ENCODE peak calls at places on chromosomes 16 and 17, in four cellular contexts. One of them, this sample, is unnamed.

GRCh38 chr17:74197801-74198200 is 5.7 kb upstream of the RPL38 start:
- DNase-seq in NCI-H345: no peak
- DNase-seq in NCI-H1092: no peak
- DNase-seq in left ventricle myocardium superior: no peak
- DNase-seq in this sample: no peak

GRCh38 chr17:61579961-61580360 is 11.1 kb downstream of the NACA2 start:
- DNase-seq in NCI-H1092: no peak
- DNase-seq in NCI-H345: no peak
- DNase-seq in left ventricle myocardium superior: no peak
- DNase-seq in this sample: no peak

GRCh38 chr17:76920364-76921139 is 52.3 kb downstream of the MGAT5B start:
- DNase-seq in left ventricle myocardium superior: no peak
- DNase-seq in NCI-H1092: no peak
- DNase-seq in NCI-H345: no peak
- DNase-seq in this sample: peak; percentile 23

GRCh38 chr17:78104540-78104941 is 24.0 kb downstream of the TMC6 start:
- DNase-seq in NCI-H345: no peak
- DNase-seq in NCI-H1092: no peak
- DNase-seq in left ventricle myocardium superior: no peak
- DNase-seq in this sample: no peak

GRCh38 chr17:7940743-7941142 is 8.7 kb downstream of the CNTROB start:
- DNase-seq in NCI-H1092: no peak
- DNase-seq in NCI-H345: no peak
- DNase-seq in left ventricle myocardium superior: no peak
- DNase-seq in this sample: no peak

GRCh38 chr16:11150190-11150589 is 105.8 kb downstream of the SOCS1 start:
- DNase-seq in left ventricle myocardium superior: peak; percentile 3
- DNase-seq in NCI-H345: no peak
- DNase-seq in NCI-H1092: no peak
- DNase-seq in this sample: no peak

GRCh38 chr16:25192096-25192495 is 24.7 kb upstream of the AQP8 start:
- DNase-seq in NCI-H345: no peak
- DNase-seq in NCI-H1092: no peak
- DNase-seq in left ventricle myocardium superior: no peak
- DNase-seq in this sample: no peak

GRCh38 chr16:19578378-19578851 is 22.9 kb downstream of the VPS35L start:
- DNase-seq in NCI-H1092: no peak
- DNase-seq in left ventricle myocardium superior: no peak
- DNase-seq in NCI-H345: no peak
- DNase-seq in this sample: no peak

GRCh38 chr17:45287526-45288264 is 25.8 kb upstream of the SPATA32 start:
- DNase-seq in left ventricle myocardium superior: peak; percentile 51
- DNase-seq in NCI-H345: peak; percentile 66
- DNase-seq in NCI-H1092: peak; percentile 78
- DNase-seq in this sample: peak; percentile 16

GRCh38 chr16:13956635-13957196 is 36.8 kb downstream of the ERCC4 start:
- DNase-seq in left ventricle myocardium superior: no peak
- DNase-seq in NCI-H345: no peak
- DNase-seq in NCI-H1092: no peak
- DNase-seq in this sample: no peak

GRCh38 chr17:38415250-38416194 is 12.7 kb upstream of the ARHGAP23 start:
- DNase-seq in left ventricle myocardium superior: no peak
- DNase-seq in NCI-H1092: peak; percentile 94
- DNase-seq in NCI-H345: peak; percentile 94
- DNase-seq in this sample: peak; percentile 97

GRCh38 chr16:17404903-17405691 is 65.7 kb downstream of the XYLT1 start:
- DNase-seq in left ventricle myocardium superior: peak; percentile 74
- DNase-seq in NCI-H1092: peak; percentile 7
- DNase-seq in NCI-H345: no peak
- DNase-seq in this sample: peak; percentile 28

GRCh38 chr17:289409-289808 is 63.2 kb downstream of the RPH3AL start:
- DNase-seq in NCI-H1092: no peak
- DNase-seq in NCI-H345: no peak
- DNase-seq in left ventricle myocardium superior: no peak
- DNase-seq in this sample: no peak

GRCh38 chr16:57041182-57042156 is 50.9 kb upstream of the CPNE2 start:
- DNase-seq in left ventricle myocardium superior: no peak
- DNase-seq in NCI-H1092: no peak
- DNase-seq in NCI-H345: no peak
- DNase-seq in this sample: no peak

GRCh38 chr16:82091225-82091624 is 56.2 kb downstream of the HSD17B2 start:
- DNase-seq in left ventricle myocardium superior: no peak
- DNase-seq in NCI-H345: no peak
- DNase-seq in NCI-H1092: no peak
- DNase-seq in this sample: no peak

GRCh38 chr17:70239391-70239826 is 70.1 kb downstream of the KCNJ2 start:
- DNase-seq in NCI-H345: no peak
- DNase-seq in NCI-H1092: no peak
- DNase-seq in left ventricle myocardium superior: no peak
- DNase-seq in this sample: peak; percentile 84

GRCh38 chr16:28935924-28936783 is 4.4 kb downstream of the CD19 start:
- DNase-seq in left ventricle myocardium superior: peak; percentile 87
- DNase-seq in NCI-H1092: peak; percentile 18
- DNase-seq in NCI-H345: peak; percentile 48
- DNase-seq in this sample: no peak

GRCh38 chr16:68200120-68200783 is 35.7 kb downstream of the ESRP2 start:
- DNase-seq in left ventricle myocardium superior: no peak
- DNase-seq in NCI-H1092: no peak
- DNase-seq in NCI-H345: no peak
- DNase-seq in this sample: no peak

GRCh38 chr16:27844826-27845225 is 218.7 kb downstream of the GSG1L start:
- DNase-seq in NCI-H345: no peak
- DNase-seq in left ventricle myocardium superior: no peak
- DNase-seq in NCI-H1092: no peak
- DNase-seq in this sample: no peak

GRCh38 chr17:69060835-69061234 is at the start of gene ABCA9:
- DNase-seq in NCI-H345: no peak
- DNase-seq in NCI-H1092: no peak
- DNase-seq in left ventricle myocardium superior: no peak
- DNase-seq in this sample: no peak

GRCh38 chr16:10402975-10403374 is 17.1 kb downstream of the ATF7IP2 start:
- DNase-seq in NCI-H345: no peak
- DNase-seq in left ventricle myocardium superior: no peak
- DNase-seq in NCI-H1092: no peak
- DNase-seq in this sample: no peak

GRCh38 chr17:39527220-39527813 is 66.0 kb downstream of the CDK12 start:
- DNase-seq in left ventricle myocardium superior: no peak
- DNase-seq in NCI-H1092: no peak
- DNase-seq in NCI-H345: peak; percentile 1
- DNase-seq in this sample: peak; percentile 13

This sample was measured in NCI-H510A treated with DMSO at 0.1 percent for 48 hours.